ENCODE peak calls at places on chromosomes 2 and 18, in five cellular contexts. U is stimulated activated CD4-positive, alpha-beta T cell treated with anti-CD3 and anti-CD28 coated beads, Interleukin-15, amount 100 ng/mL, for 1 hour; Z is sciatic nerve; I is Kasumi-1; A is IMR-90. Q is an unnamed sample.

GRCh38 chr2:162072181-162072702 is 1.8 kb downstream of the DPP4 start:
- DNase-seq in U (no peak), Z (no peak), I (no peak), A (peak), Q (no peak)

GRCh38 chr2:232541195-232541960 is 1.9 kb downstream of the CHRNG start:
- DNase-seq in U (no peak), Z (peak), I (no peak), A (no peak), Q (no peak)

GRCh38 chr2:217049376-217049775 is 189.5 kb upstream of the TNP1 start:
- DNase-seq in U (no peak), Z (no peak), I (no peak), A (no peak), Q (no peak)

GRCh38 chr2:196073521-196073920 is 4.9 kb upstream of the DNAH7 start:
- DNase-seq in U (no peak), Z (no peak), I (no peak), A (no peak), Q (no peak)

GRCh38 chr2:164903944-164904343 is 51.4 kb downstream of the SLC38A11 start:
- DNase-seq in U (no peak), Z (no peak), I (peak), A (no peak), Q (no peak)

GRCh38 chr2:119431155-119431975 is at the start of gene TMEM37:
- DNase-seq in U (no peak), Z (peak), I (peak), A (peak), Q (peak)

GRCh38 chr2:186917866-186918265 is 68.9 kb upstream of the ZSWIM2 start:
- DNase-seq in U (no peak), Z (no peak), I (no peak), A (no peak), Q (no peak)

GRCh38 chr2:207960911-207961310 is 64.4 kb downstream of the PLEKHM3 start:
- DNase-seq in U (no peak), Z (no peak), I (no peak), A (no peak), Q (no peak)

GRCh38 chr2:191869178-191869577 is 22.3 kb upstream of the CAVIN2 start:
- DNase-seq in U (no peak), Z (no peak), I (peak), A (peak), Q (no peak)

GRCh38 chr2:9052821-9053533 is 49.5 kb upstream of the MBOAT2 start:
- DNase-seq in U (no peak), Z (no peak), I (no peak), A (no peak), Q (no peak)

GRCh38 chr2:217106650-217107014 is 246.8 kb upstream of the TNP1 start:
- DNase-seq in U (no peak), Z (no peak), I (no peak), A (peak), Q (no peak)

GRCh38 chr2:208501217-208501616 is 94.6 kb downstream of the PTH2R start:
- DNase-seq in U (no peak), Z (no peak), I (no peak), A (no peak), Q (no peak)

GRCh38 chr18:48842259-48843061 is 108.3 kb downstream of the SMAD7 start:
- DNase-seq in U (no peak), Z (no peak), I (no peak), A (no peak), Q (no peak)